ENCODE peak calls at places on chromosomes 13 and 19, in eight cellular contexts. D, A, M, K, R, X, L and T are unnamed samples.

GRCh38 chr19:50358483-50359431 is 6.7 kb downstream of the NAPSA start:
- DNase-seq in D (no peak), A (peak), M (peak), K (peak), R (no peak), X (no peak), L (peak), T (no peak)

GRCh38 chr13:100630564-100630963 is 42.0 kb upstream of the GGACT start:
- DNase-seq in D (no peak), A (no peak), M (no peak), K (no peak), R (no peak), X (no peak), L (no peak), T (no peak)

GRCh38 chr13:101523732-101524131 is 71.3 kb downstream of the ITGBL1 start:
- DNase-seq in D (no peak), A (peak), M (no peak), K (peak), R (peak), X (no peak), L (peak), T (peak)

GRCh38 chr13:24452044-24452443 is 60.5 kb downstream of the PARP4 start:
- DNase-seq in D (no peak), A (no peak), M (no peak), K (no peak), R (peak), X (no peak), L (no peak), T (no peak)

GRCh38 chr13:83839158-83839557 is 43.1 kb downstream of the SLITRK1 start:
- DNase-seq in D (no peak), A (no peak), M (no peak), K (no peak), R (peak), X (no peak), L (no peak), T (no peak)

GRCh38 chr13:25657062-25657588 is 285.4 kb downstream of the ATP8A2 start:
- DNase-seq in D (no peak), A (no peak), M (no peak), K (no peak), R (no peak), X (no peak), L (no peak), T (no peak)

GRCh38 chr19:9848761-9849160 is 13.6 kb downstream of the PIN1 start:
- DNase-seq in D (no peak), A (no peak), M (no peak), K (no peak), R (no peak), X (no peak), L (no peak), T (no peak)

GRCh38 chr19:4437103-4437502 is 20.5 kb downstream of the UBXN6 start:
- DNase-seq in D (no peak), A (no peak), M (no peak), K (no peak), R (no peak), X (no peak), L (no peak), T (no peak)

GRCh38 chr13:109697936-109698335 is 88.4 kb downstream of the IRS2 start:
- DNase-seq in D (no peak), A (no peak), M (no peak), K (no peak), R (no peak), X (no peak), L (no peak), T (no peak)

GRCh38 chr13:109695402-109696190 is 90.8 kb downstream of the IRS2 start:
- DNase-seq in D (no peak), A (no peak), M (no peak), K (no peak), R (no peak), X (no peak), L (no peak), T (no peak)

GRCh38 chr13:109691689-109692088 is 94.7 kb downstream of the IRS2 start:
- DNase-seq in D (no peak), A (no peak), M (no peak), K (no peak), R (no peak), X (no peak), L (no peak), T (no peak)

GRCh38 chr13:109694972-109695371 is 91.4 kb downstream of the IRS2 start:
- DNase-seq in D (no peak), A (no peak), M (no peak), K (no peak), R (no peak), X (no peak), L (no peak), T (no peak)

DNA sequence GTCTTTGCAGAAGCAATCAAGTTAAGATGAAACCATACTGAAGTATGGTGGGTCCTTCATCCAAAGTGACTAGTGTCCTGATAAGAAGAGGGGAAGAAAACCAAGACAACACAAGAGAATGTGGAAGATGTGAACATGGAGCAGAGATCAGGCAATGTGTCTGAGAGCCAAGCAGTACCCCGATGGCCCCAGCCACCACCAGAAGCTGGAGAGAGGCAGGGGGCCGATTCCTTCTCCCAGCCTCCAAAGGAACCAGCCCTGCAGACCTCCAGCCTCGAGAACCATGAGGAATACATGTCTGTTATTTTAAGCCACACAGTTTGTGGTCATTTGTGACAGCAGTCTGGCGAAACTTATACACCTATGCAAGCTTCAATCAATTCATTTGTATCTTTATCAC is 93.2 kb downstream of the IRS2 start:
- DNase-seq in D (no peak), A (no peak), M (no peak), K (no peak), R (no peak), X (no peak), L (no peak), T (no peak)
- H3K4me3 ChIP-seq in D (no peak), A (no peak), M (no peak), K (no peak), R (no peak), X (no peak), L (no peak), T (no peak)

DNA sequence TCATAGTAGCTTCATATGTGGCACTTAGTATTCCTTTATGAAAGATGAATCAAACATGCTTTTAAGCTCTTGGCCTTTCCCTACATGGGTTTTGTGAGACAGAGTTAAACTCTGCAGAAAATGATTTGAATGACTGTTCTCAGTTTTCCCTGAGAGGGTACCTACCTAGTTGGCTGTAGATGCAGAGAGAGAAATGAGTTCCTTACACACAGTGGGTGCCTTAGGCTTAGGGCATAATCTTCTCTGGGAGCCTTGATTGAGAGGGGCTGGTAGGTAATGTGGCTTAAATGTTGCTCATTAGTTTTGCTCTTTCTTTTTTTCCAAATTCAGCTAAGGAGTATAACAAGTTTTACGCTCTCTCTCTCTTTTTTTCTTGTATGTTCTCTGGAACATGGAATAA is 3.0 kb downstream of the URI1 start:
- DNase-seq in D (no peak), A (no peak), M (no peak), K (no peak), R (no peak), X (no peak), L (no peak), T (no peak)
- H3K4me3 ChIP-seq in D (no peak), A (no peak), M (no peak), K (peak), R (no peak), X (peak), L (peak), T (no peak)

GRCh38 chr13:103104340-103104739 is 38.1 kb upstream of the SLC10A2 start:
- DNase-seq in D (no peak), A (no peak), M (no peak), K (no peak), R (no peak), X (no peak), L (no peak), T (no peak)
- H3K4me3 ChIP-seq in D (no peak), A (no peak), M (no peak), K (no peak), R (no peak), X (no peak), L (no peak), T (no peak)

GRCh38 chr19:58212336-58213074 is 16.2 kb upstream of the ZNF544 start:
- DNase-seq in D (no peak), A (no peak), M (no peak), K (no peak), R (no peak), X (no peak), L (peak), T (no peak)
- H3K4me3 ChIP-seq in D (no peak), A (no peak), M (no peak), K (no peak), R (no peak), X (no peak), L (no peak), T (no peak)

GRCh38 chr19:37932985-37933953 is 26.3 kb downstream of the SIPA1L3 start:
- DNase-seq in D (peak), A (peak), M (no peak), K (peak), R (peak), X (peak), L (peak), T (peak)
- H3K4me3 ChIP-seq in D (peak), A (no peak), M (no peak), K (no peak), R (peak), X (peak), L (no peak), T (no peak)

GRCh38 chr19:44905437-44906160 is at the start of gene APOE:
- DNase-seq in D (no peak), A (peak), M (no peak), K (peak), R (no peak), X (no peak), L (peak), T (no peak)
- H3K4me3 ChIP-seq in D (peak), A (peak), M (no peak), K (no peak), R (peak), X (no peak), L (no peak), T (peak)

GRCh38 chr13:20526664-20527063 is 1.0 kb upstream of the CRYL1 start:
- DNase-seq in D (no peak), A (peak), M (no peak), K (peak), R (no peak), X (no peak), L (peak), T (no peak)
- H3K4me3 ChIP-seq in D (peak), A (peak), M (peak), K (peak), R (no peak), X (peak), L (peak), T (peak)

DNA sequence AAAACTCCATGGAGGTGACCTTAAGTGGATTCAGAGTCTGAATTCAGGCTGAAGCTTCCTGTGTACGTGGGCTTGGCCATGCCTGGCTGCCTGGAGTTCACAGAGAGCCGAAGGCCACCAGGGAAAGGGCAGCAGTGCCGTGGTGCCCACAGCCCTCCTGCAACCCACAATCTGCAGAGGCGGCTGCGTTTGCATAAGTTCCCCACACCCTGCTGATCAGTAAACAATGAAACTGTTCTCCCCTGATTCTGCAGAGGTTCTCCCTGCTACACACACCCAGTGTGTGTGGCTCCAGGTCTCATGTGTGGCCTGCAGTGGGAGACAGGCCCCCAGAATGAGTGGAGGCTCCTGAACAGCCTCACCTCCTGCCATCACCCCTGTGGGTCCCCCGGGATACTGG is 126.9 kb upstream of the SLC7A1 start:
- DNase-seq in D (no peak), A (no peak), M (no peak), K (no peak), R (no peak), X (no peak), L (no peak), T (no peak)
- H3K4me3 ChIP-seq in D (no peak), A (no peak), M (no peak), K (no peak), R (no peak), X (no peak), L (no peak), T (no peak)

DNA sequence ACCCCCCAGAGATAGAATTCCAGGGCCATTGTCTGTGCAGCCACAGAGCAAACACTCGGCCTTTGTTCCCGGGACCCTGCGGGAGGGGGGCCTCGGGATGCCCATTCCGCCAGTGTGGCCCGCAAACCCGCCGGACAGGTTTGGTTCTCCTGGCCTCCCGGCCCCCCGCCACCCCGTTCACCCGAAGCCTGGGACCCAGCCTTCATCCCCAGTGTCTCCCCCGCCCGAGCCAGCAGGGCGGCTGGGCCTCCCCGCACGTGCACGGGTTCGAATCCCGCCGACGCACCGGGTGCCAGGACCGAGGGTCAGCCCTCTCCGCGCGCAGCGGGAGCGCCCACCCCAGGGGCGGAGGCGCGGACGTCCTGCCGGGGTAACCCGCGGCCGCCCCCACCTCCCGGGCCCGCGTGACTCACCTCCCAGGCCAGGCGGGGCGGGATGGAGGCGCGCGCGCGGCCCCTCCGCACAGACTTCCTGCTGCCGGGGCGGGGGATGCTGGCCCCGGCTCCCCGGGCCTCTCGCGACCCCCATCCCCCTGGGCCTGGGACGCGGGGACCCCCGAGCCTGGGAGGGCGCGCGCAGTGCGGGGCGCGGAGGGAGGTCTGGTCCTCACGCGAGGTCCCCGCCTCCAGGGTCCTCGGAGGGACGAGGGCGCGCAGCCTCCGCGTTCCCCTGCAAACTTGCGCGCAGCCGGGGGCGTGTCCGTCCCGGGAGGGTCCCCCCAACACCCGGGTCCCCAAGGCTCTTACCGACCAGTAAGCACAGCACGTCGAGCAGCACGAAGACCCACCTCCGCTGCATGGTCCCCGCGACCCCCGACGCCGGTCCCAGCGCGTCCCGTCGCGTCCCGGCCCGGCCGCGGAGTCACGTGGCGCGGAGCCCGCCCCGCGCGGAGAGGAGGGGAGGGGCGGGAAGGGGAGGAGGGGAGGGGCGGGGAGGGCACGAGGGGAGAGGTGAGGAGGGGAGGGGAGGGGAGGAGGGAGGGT is at the start of gene PLPP2:
- DNase-seq in D (peak), A (peak), M (no peak), K (peak), R (no peak), X (no peak), L (peak), T (no peak)
- H3K4me3 ChIP-seq in D (peak), A (peak), M (no peak), K (peak), R (peak), X (no peak), L (peak), T (peak)